ENCODE peak calls at places on chromosomes 4 and X, in nine cellular contexts. B is A549, K is GM23338, C is GM12878, G is HCT116, M is HepG2, O is SK-N-SH, W is K562, I is HL-60. R is an unnamed sample.

GRCh38 chr4:111064342-111064993 is 441.6 kb upstream of the PITX2 start:
- DNase-seq in B (peak; percentile 14), K (peak; percentile 22), C (peak; percentile 2), G (peak; percentile 93), M (no peak), O (no peak), W (no peak), I (no peak), R (no peak)

GRCh38 chr4:140789752-140790151 is 33.6 kb upstream of the TBC1D9 start:
- DNase-seq in B (no peak), K (no peak), C (no peak), G (no peak), M (no peak), O (no peak), W (no peak), I (peak; percentile 31), R (peak; percentile 13)

GRCh38 chr4:33339762-33340161 is 2619.6 kb downstream of the PCDH7 start:
- DNase-seq in B (no peak), K (no peak), C (no peak), G (no peak), M (no peak), O (no peak), W (no peak), I (no peak), R (no peak)

GRCh38 chrX:151830911-151831310 is 81.8 kb upstream of the MAGEA4 start:
- DNase-seq in B (no peak), K (peak; percentile 28), C (no peak), G (no peak), M (no peak), O (no peak), W (no peak), I (no peak), R (no peak)

GRCh38 chrX:76148011-76148665 is 24.7 kb upstream of the PBDC1 start:
- DNase-seq in B (no peak), K (no peak), C (peak; percentile 20), G (no peak), M (peak; percentile 1), O (no peak), W (no peak), I (no peak), R (no peak)

GRCh38 chrX:133921764-133922389 is 63.5 kb downstream of the GPC3 start:
- DNase-seq in B (peak; percentile 7), K (peak; percentile 82), C (no peak), G (peak; percentile 50), M (peak; percentile 19), O (peak; percentile 16), W (peak; percentile 13), I (no peak), R (peak; percentile 12)

GRCh38 chr4:88690355-88690754 is 7.3 kb downstream of the NAP1L5 start:
- DNase-seq in B (no peak), K (no peak), C (no peak), G (no peak), M (no peak), O (no peak), W (no peak), I (no peak), R (no peak)

GRCh38 chr4:74109894-74110605 is 11.1 kb upstream of the CXCL2 start:
- DNase-seq in B (peak; percentile 33), K (no peak), C (no peak), G (peak; percentile 60), M (no peak), O (no peak), W (no peak), I (no peak), R (no peak)

GRCh38 chrX:109475174-109475891 is 6.6 kb downstream of the GUCY2F start:
- DNase-seq in B (peak; percentile 18), K (peak; percentile 74), C (no peak), G (peak; percentile 54), M (peak; percentile 35), O (peak; percentile 31), W (peak; percentile 26), I (no peak), R (peak; percentile 7)

GRCh38 chr4:7547368-7548040 is 112.8 kb upstream of the PSAPL1 start:
- DNase-seq in B (no peak), K (no peak), C (no peak), G (no peak), M (no peak), O (peak; percentile 67), W (no peak), I (no peak), R (no peak)

GRCh38 chr4:179110356-179110755 is 1668.1 kb upstream of the AGA start:
- DNase-seq in B (no peak), K (no peak), C (no peak), G (no peak), M (no peak), O (no peak), W (no peak), I (no peak), R (no peak)

GRCh38 chrX:27186671-27187070 is 276.5 kb downstream of the PPP4R3C start:
- DNase-seq in B (no peak), K (peak; percentile 37), C (peak; percentile 0), G (peak; percentile 3), M (peak; percentile 13), O (peak; percentile 18), W (peak; percentile 10), I (no peak), R (peak; percentile 24)

GRCh38 chrX:14801136-14801535 is 71.7 kb downstream of the FANCB start:
- DNase-seq in B (no peak), K (no peak), C (no peak), G (no peak), M (no peak), O (no peak), W (no peak), I (no peak), R (no peak)

GRCh38 chr4:109301691-109302365 is 630 bp downstream of the COL25A1 start:
- DNase-seq in B (no peak), K (peak; percentile 31), C (no peak), G (no peak), M (no peak), O (peak; percentile 26), W (no peak), I (no peak), R (no peak)

GRCh38 chr4:99529218-99529617 is 18.4 kb downstream of the C4orf17 start:
- DNase-seq in B (no peak), K (no peak), C (no peak), G (no peak), M (no peak), O (no peak), W (no peak), I (no peak), R (no peak)

GRCh38 chr4:123340381-123340701 is 56.3 kb upstream of the SPRY1 start:
- DNase-seq in B (peak; percentile 61), K (no peak), C (no peak), G (peak; percentile 34), M (peak; percentile 78), O (no peak), W (no peak), I (peak; percentile 21), R (peak; percentile 79)

GRCh38 chr4:3877236-3877635 is 111.1 kb downstream of the ADRA2C start:
- DNase-seq in B (no peak), K (no peak), C (no peak), G (no peak), M (no peak), O (no peak), W (no peak), I (no peak), R (no peak)

GRCh38 chr4:47531241-47531953 is 46.3 kb downstream of the ATP10D start:
- DNase-seq in B (no peak), K (peak; percentile 78), C (peak; percentile 86), G (no peak), M (peak; percentile 16), O (no peak), W (no peak), I (peak; percentile 28), R (no peak)

GRCh38 chr4:150160473-150160872 is 82.2 kb downstream of the DCLK2 start:
- DNase-seq in B (no peak), K (no peak), C (no peak), G (no peak), M (no peak), O (no peak), W (no peak), I (no peak), R (no peak)

GRCh38 chr4:189533603-189534002 is 407.1 kb upstream of the FRG1 start:
- DNase-seq in B (no peak), K (peak; percentile 36), C (no peak), G (no peak), M (no peak), O (no peak), W (no peak), I (no peak), R (no peak)

GRCh38 chrX:77453190-77453589 is 6.0 kb downstream of the FGF16 start:
- DNase-seq in B (no peak), K (no peak), C (no peak), G (no peak), M (no peak), O (no peak), W (no peak), I (no peak), R (no peak)
- H3K27ac ChIP-seq in B (no peak overlapping the region), K (no peak overlapping the region), C (no peak overlapping the region), G (no peak overlapping the region), M (no peak overlapping the region), O (no peak overlapping the region), W (no peak overlapping the region), I (no peak overlapping the region), R (no peak overlapping the region)

GRCh38 chr4:154205471-154205870 is 286.1 kb downstream of the DCHS2 start:
- DNase-seq in B (no peak), K (no peak), C (no peak), G (no peak), M (no peak), O (no peak), W (no peak), I (no peak), R (no peak)
- TF ChIP-seq REST in B (no peak), K (no peak), C (no peak), G (no peak), M (no peak), O (no peak), W (no peak), I (no peak), R (no peak)

GRCh38 chr4:105474110-105474518 is 252 bp upstream of the PPA2 start:
- DNase-seq in B (peak; percentile 76), K (peak; percentile 92), C (no peak), G (no peak), M (no peak), O (no peak), W (no peak), I (no peak), R (no peak)
- H3K27ac ChIP-seq in B (peak overlapping the region; percentile 99), K (no peak overlapping the region), C (peak overlapping the region; percentile 92), G (peak overlapping the region; percentile 95), M (peak overlapping the region; percentile 86), O (no peak overlapping the region), W (peak overlapping the region; percentile 85), I (peak overlapping the region; percentile 99), R (peak overlapping the region; percentile 39)

DNA sequence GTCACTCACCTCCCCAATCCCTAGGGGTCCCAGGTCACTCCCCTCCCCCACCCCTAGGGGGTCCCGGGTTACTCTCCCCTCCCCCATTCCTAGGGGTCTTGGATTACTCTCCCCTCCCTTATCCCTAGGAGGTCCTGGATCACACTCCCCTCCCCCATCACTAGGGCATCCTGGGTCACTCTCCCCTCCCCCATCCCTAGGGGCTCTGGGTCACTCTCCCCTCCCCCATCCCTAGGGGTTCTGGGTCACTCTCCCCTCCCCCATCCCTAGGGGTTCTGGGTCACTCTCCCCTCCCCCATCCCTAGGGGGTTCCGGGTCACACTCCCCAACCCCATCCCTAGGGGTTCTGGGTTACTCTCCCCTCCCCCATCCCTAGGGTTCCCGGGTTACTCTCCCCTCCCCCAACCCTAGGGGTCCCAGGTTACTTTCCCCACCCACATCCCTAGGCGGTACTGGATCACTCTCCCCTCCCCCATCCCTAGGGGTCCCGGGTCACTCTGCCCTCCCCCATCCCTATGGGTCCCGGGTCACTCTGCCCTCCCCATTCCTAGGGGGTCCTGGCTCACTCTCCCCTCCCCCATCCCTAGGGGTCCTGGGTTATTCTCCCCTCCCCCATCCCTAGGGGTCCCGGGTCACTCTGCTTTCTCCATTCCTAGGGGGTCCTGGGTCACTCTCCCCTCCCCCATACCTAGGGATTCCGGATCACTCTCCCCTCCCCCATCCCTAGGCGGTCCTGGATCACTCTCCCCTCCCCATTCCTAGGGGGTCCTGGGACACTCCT is 2.1 kb downstream of the ASMTL start:
- DNase-seq in B (no peak), K (no peak), C (no peak), G (no peak), M (no peak), O (no peak), W (no peak), I (no peak), R (no peak)
- TF ChIP-seq REST in B (no peak), K (no peak), C (no peak), G (no peak), M (no peak), O (no peak), W (no peak), I (no peak), R (no peak)